ENCODE peak calls at places on chromosomes 1 and 21, in eight cellular contexts. N, Y, X, D, J, Z, T and V are unnamed samples.

GRCh38 chr1:213122514-213122929 is 71.5 kb downstream of the RPS6KC1 start:
- DNase-seq in T (no peak), D (peak; percentile 24), X (peak; percentile 83), Y (peak; percentile 70), N (no peak), J (no peak), Z (no peak), V (peak; percentile 62)

GRCh38 chr1:31372961-31373896 is at the start of gene FABP3:
- DNase-seq in Y (peak; percentile 74), J (peak; percentile 87), D (no peak), N (peak; percentile 85), X (peak; percentile 78), Z (peak; percentile 85), T (peak; percentile 26), V (peak; percentile 29)

GRCh38 chr1:93844262-93845045 is 34.6 kb downstream of the DNTTIP2 start:
- DNase-seq in Z (no peak), Y (peak; percentile 90), D (peak; percentile 62), N (peak; percentile 62), T (peak; percentile 47), J (no peak), X (peak; percentile 88), V (peak; percentile 87)

GRCh38 chr1:155075535-155075934 is 3.1 kb upstream of the EFNA3 start:
- DNase-seq in N (no peak), Z (peak; percentile 31), X (no peak), Y (no peak), D (no peak), J (no peak), T (no peak), V (no peak)

GRCh38 chr21:35291034-35291433 is 241.9 kb upstream of the RUNX1 start:
- DNase-seq in Y (no peak), D (no peak), N (no peak), X (no peak), T (no peak), J (no peak), Z (no peak), V (no peak)

GRCh38 chr1:167435484-167435883 is 82.8 kb downstream of the CD247 start:
- DNase-seq in D (no peak), X (no peak), N (no peak), Z (no peak), J (no peak), T (no peak), Y (no peak), V (no peak)

GRCh38 chr1:219379691-219380090 is 206.0 kb downstream of the LYPLAL1 start:
- DNase-seq in D (no peak), N (no peak), X (no peak), Z (no peak), J (no peak), Y (no peak), T (no peak), V (no peak)

GRCh38 chr1:160101717-160102522 is 3.5 kb upstream of the IGSF8 start:
- DNase-seq in Y (peak; percentile 19), J (no peak), X (no peak), D (no peak), T (no peak), N (no peak), Z (no peak), V (no peak)

GRCh38 chr1:156172696-156173470 is 19.5 kb downstream of the SEMA4A start:
- DNase-seq in N (no peak), J (no peak), Y (no peak), X (no peak), D (no peak), Z (no peak), T (no peak), V (no peak)

GRCh38 chr1:109270623-109271317 is 12.2 kb downstream of the PSRC1 start:
- DNase-seq in N (no peak), J (no peak), Z (no peak), Y (no peak), T (no peak), X (no peak), D (no peak), V (no peak)

GRCh38 chr1:217432339-217432738 is 198.6 kb downstream of the GPATCH2 start:
- DNase-seq in Y (no peak), T (no peak), X (no peak), Z (no peak), J (no peak), D (no peak), N (no peak), V (peak; percentile 50)

DNA sequence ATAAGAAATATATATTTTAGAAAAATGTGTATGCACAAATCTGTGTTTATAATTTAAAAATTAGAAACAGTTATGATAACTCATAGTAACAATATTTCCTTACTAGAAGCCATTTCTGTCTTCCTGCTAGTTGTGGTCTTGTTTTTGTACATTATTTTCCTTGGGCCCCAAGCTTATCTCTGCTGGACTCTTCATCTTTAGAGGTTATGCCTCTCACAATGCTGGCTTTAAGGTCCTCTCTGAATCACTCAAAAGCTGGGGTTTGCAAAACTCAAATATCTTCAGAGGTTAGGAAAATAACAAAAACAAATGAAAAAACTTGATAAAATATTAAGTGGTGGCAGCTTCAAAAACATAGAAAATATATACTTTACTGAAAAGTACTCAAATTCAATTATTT is 133.8 kb downstream of the PTPRC start:
- DNase-seq in J (no peak), X (no peak), Y (no peak), N (no peak), Z (no peak), T (no peak), D (no peak), V (no peak)
- H3K4me3 ChIP-seq in J (no peak overlapping the region), X (no peak overlapping the region), Y (no peak overlapping the region), N (no peak overlapping the region), Z (no peak overlapping the region), T (no peak overlapping the region), D (no peak overlapping the region), V (no peak overlapping the region)

GRCh38 chr1:5991784-5992033 is 516 bp downstream of the NPHP4 start:
- DNase-seq in T (no peak), Z (no peak), D (no peak), X (no peak), Y (no peak), J (peak; percentile 71), N (no peak), V (no peak)

GRCh38 chr1:5992814-5993552 is 758 bp upstream of the NPHP4 start:
- DNase-seq in Z (peak; percentile 59), D (no peak), T (no peak), N (no peak), X (no peak), Y (peak; percentile 47), J (peak; percentile 47), V (peak; percentile 16)

GRCh38 chr1:5992034-5992813 is at the start of gene NPHP4:
- DNase-seq in D (peak; percentile 99), J (peak; percentile 100), X (peak; percentile 100), T (peak; percentile 99), Z (peak; percentile 98), N (peak; percentile 100), Y (peak; percentile 100), V (peak; percentile 100)

GRCh38 chr1:5994713-5995621 is 2.7 kb upstream of the NPHP4 start:
- DNase-seq in J (peak; percentile 56), Z (peak; percentile 47), X (no peak), N (no peak), T (no peak), D (no peak), Y (no peak), V (no peak)

DNA sequence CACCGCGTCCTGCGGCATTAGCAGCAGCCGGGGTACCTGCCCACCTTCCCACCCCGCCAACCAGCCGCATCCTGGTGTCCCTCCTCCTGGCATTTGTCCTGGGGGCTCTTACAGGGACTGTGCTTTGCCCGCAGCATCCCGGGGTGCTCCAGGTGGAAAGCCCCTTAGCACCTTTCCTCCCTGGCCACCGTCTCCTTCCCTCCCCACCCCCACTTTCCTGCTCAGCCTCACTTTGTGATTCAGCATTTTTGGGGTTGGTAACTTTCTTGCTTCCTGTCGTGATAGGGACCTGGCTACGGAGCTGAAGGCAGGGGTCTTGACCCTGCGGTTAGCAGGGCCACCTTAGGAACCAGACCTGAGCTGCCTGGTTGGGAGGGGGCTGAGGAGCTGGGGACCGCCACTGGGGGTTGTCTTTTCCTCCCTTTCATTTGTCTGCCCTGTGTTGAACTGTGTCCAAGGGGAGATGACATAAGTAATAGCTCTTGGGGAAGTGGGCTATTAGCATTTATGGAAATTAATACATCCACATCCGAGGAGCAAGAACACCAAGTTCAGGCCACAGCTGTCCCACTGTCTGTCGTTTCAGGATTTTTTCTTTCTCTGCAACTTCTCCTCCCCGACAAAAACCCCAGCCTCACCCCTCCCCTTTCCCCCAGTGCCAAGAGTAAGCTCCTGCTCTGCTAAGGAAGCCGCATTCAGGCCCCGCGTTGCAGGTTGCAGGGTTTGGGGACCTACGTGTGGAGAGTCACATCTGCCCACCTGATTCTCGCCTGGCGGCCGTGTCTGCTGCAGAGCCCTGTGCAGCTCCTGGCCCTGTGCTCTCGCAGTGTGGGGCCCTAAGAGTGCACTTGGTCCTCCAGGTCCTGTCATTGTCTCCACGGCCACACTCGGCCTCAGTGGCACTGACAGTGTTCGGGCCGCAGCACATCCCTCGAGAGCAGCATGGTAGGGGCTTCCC is 1.6 kb upstream of the NPHP4 start:
- DNase-seq in Z (peak; percentile 54), J (peak; percentile 47), X (no peak), D (no peak), T (no peak), N (no peak), Y (no peak), V (no peak)
- H3K4me3 ChIP-seq in Z (peak overlapping the region; percentile 70), J (no peak overlapping the region), X (peak overlapping the region; percentile 69), D (peak overlapping the region; percentile 68), T (peak overlapping the region; percentile 81), N (peak overlapping the region; percentile 75), Y (peak overlapping the region; percentile 93), V (peak overlapping the region; percentile 62)

GRCh38 chr1:169111472-169111871 is 5.0 kb downstream of the ATP1B1 start:
- DNase-seq in Y (no peak), Z (no peak), D (no peak), N (no peak), X (no peak), J (no peak), T (no peak), V (no peak)

GRCh38 chr1:169108897-169109560 is 2.5 kb downstream of the ATP1B1 start:
- DNase-seq in N (no peak), T (no peak), X (no peak), Z (peak; percentile 75), Y (no peak), J (no peak), D (no peak), V (no peak)

GRCh38 chr1:169110691-169111447 is 4.4 kb downstream of the ATP1B1 start:
- DNase-seq in X (no peak), J (peak; percentile 67), Y (no peak), D (no peak), Z (no peak), T (no peak), N (no peak), V (no peak)

GRCh38 chr1:169109561-169110134 is 3.2 kb downstream of the ATP1B1 start:
- DNase-seq in D (peak; percentile 51), X (peak; percentile 90), N (peak; percentile 77), Z (peak; percentile 79), Y (no peak), T (no peak), J (no peak), V (peak; percentile 84)

DNA sequence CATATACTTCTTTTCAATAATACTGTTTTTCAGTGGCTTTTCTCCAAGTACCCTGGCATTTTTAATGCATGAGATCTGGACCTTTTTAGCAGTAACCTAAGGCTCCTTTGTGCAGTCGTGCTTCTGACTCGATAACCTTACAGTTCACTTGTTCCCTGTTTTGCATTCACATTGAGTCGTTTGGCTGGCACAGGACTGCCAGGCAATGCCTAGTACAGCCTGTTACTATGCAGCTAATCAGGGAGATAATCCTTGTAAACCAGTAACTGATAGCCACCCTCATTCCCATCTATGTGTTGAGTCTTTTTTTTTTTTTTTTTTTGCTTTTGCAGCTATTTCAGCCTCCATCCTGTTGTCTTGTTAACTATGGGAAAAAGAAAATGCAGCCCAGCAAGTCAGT is 3.8 kb downstream of the ATP1B1 start:
- DNase-seq in T (no peak), Y (no peak), X (no peak), N (no peak), D (no peak), J (no peak), Z (no peak), V (no peak)
- H3K4me3 ChIP-seq in T (no peak overlapping the region), Y (no peak overlapping the region), X (peak overlapping the region; percentile 12), N (peak overlapping the region; percentile 96), D (peak overlapping the region; percentile 41), J (no peak overlapping the region), Z (peak overlapping the region; percentile 86), V (no peak overlapping the region)

GRCh38 chr1:232962761-232963357 is 12.4 kb downstream of the NTPCR start:
- DNase-seq in Z (no peak), X (peak; percentile 65), J (no peak), Y (peak; percentile 28), D (no peak), T (no peak), N (no peak), V (no peak)
- H3K4me3 ChIP-seq in Z (no peak overlapping the region), X (no peak overlapping the region), J (no peak overlapping the region), Y (no peak overlapping the region), D (no peak overlapping the region), T (no peak overlapping the region), N (peak overlapping the region; percentile 10), V (no peak overlapping the region)